ENCODE peak calls at places on chromosomes 11 and 22, in eight cellular contexts. Q is GM13977; O is heart right ventricle; N is LNCaP clone FGC; G is NCI-H1694 treated with DMSO at 0.1 percent for 48 hours; R is HEK293T; T is activated naive CD8-positive, alpha-beta T cell treated with anti-CD3 and anti-CD28 coated beads for 36 hours; E is EL. C is an unnamed sample.

GRCh38 chr11:30758946-30759501 is 172.9 kb upstream of the MPPED2 start:
- DNase-seq in Q (no peak), O (no peak), N (no peak), G (no peak), R (no peak), T (no peak), E (no peak), C (no peak)

GRCh38 chr11:59173080-59173963 is 1.4 kb downstream of the DTX4 start:
- DNase-seq in Q (no peak), O (peak), N (no peak), G (no peak), R (no peak), T (peak), E (peak), C (peak)

GRCh38 chr11:74307409-74307808 is 4.0 kb downstream of the P4HA3 start:
- DNase-seq in Q (no peak), O (peak), N (no peak), G (no peak), R (no peak), T (no peak), E (no peak), C (no peak)

GRCh38 chr11:72778535-72779494 is 15.0 kb downstream of the STARD10 start:
- DNase-seq in Q (no peak), O (no peak), N (no peak), G (peak), R (no peak), T (no peak), E (no peak), C (no peak)

GRCh38 chr22:28711820-28712777 is 29.5 kb downstream of the CHEK2 start:
- DNase-seq in Q (no peak), O (no peak), N (no peak), G (no peak), R (no peak), T (no peak), E (peak), C (no peak)

GRCh38 chr22:50057292-50057867 is 718 bp downstream of the TTLL8 start:
- DNase-seq in Q (peak), O (no peak), N (no peak), G (no peak), R (no peak), T (no peak), E (no peak), C (no peak)

GRCh38 chr22:29475550-29475949 is 4.5 kb upstream of the NEFH start:
- DNase-seq in Q (peak), O (no peak), N (no peak), G (peak), R (no peak), T (no peak), E (no peak), C (no peak)

GRCh38 chr22:50528682-50529415 is 963 bp downstream of the TYMP start:
- DNase-seq in Q (no peak), O (no peak), N (no peak), G (no peak), R (no peak), T (no peak), E (no peak), C (no peak)

GRCh38 chr11:116348226-116348625 is 424.6 kb downstream of the BUD13 start:
- DNase-seq in Q (no peak), O (peak), N (no peak), G (no peak), R (no peak), T (no peak), E (no peak), C (no peak)

GRCh38 chr11:24489477-24489876 is 7.4 kb upstream of the LUZP2 start:
- DNase-seq in Q (no peak), O (no peak), N (no peak), G (no peak), R (no peak), T (no peak), E (no peak), C (no peak)

GRCh38 chr22:29617922-29618629 is 14.6 kb downstream of the NF2 start:
- DNase-seq in Q (peak), O (no peak), N (peak), G (no peak), R (no peak), T (no peak), E (peak), C (no peak)

GRCh38 chr11:12229450-12230229 is 119.2 kb downstream of the MICAL2 start:
- DNase-seq in Q (no peak), O (no peak), N (no peak), G (no peak), R (no peak), T (no peak), E (no peak), C (no peak)

GRCh38 chr11:31323145-31323544 is 46.4 kb downstream of the DCDC1 start:
- DNase-seq in Q (no peak), O (no peak), N (no peak), G (no peak), R (no peak), T (no peak), E (no peak), C (no peak)

GRCh38 chr22:25745341-25746011 is 3.5 kb downstream of the MYO18B start:
- DNase-seq in Q (no peak), O (no peak), N (no peak), G (no peak), R (no peak), T (peak), E (peak), C (no peak)

GRCh38 chr11:35012467-35013191 is 96.2 kb downstream of the PDHX start:
- DNase-seq in Q (peak), O (no peak), N (no peak), G (no peak), R (no peak), T (peak), E (no peak), C (no peak)

C was measured in occipital lobe.